ENCODE peak calls at places on chromosomes 7 and 10, in ten cellular contexts. J is body of pancreas, G is transverse colon, V is uterus, M is A549, A is IMR-90, O is spleen, S is heart left ventricle, K is suprapubic skin, H is GM12878. N is an unnamed sample. For H3K4me1, the result is how much of the 10 kb centered on the place peaks cover.

GRCh38 chr10:114925675-114926204 is 12.3 kb upstream of the TRUB1 start:
- DNase-seq in J (peak), G (no peak), V (no peak), M (no peak), A (peak), O (no peak), S (no peak), K (no peak), H (no peak), N (no peak)

GRCh38 chr10:72932259-72933015 is 22.2 kb downstream of the PLA2G12B start:
- DNase-seq in J (no peak), G (no peak), V (no peak), M (no peak), A (peak), O (no peak), S (no peak), K (no peak), H (no peak), N (no peak)

GRCh38 chr7:157302314-157302711 is 34.5 kb upstream of the DNAJB6 start:
- DNase-seq in J (peak), G (peak), V (no peak), M (peak), A (peak), O (peak), S (peak), K (no peak), H (peak), N (no peak)

GRCh38 chr10:9238041-9238440 is 1183.6 kb downstream of the GATA3 start:
- DNase-seq in J (no peak), G (no peak), V (no peak), M (no peak), A (no peak), O (no peak), S (no peak), K (no peak), H (no peak), N (no peak)

GRCh38 chr10:80414126-80414898 is 6.0 kb downstream of the PRXL2A start:
- DNase-seq in J (no peak), G (peak), V (no peak), M (no peak), A (peak), O (no peak), S (no peak), K (no peak), H (no peak), N (no peak)

GRCh38 chr7:37534893-37535610 is 86.4 kb upstream of the ELMO1 start:
- DNase-seq in J (no peak), G (no peak), V (no peak), M (no peak), A (no peak), O (no peak), S (no peak), K (no peak), H (no peak), N (no peak)

GRCh38 chr7:33853361-33854062 is 51.8 kb upstream of the BMPER start:
- DNase-seq in J (no peak), G (no peak), V (no peak), M (no peak), A (peak), O (no peak), S (no peak), K (no peak), H (no peak), N (no peak)

GRCh38 chr10:67606572-67606971 is 89.4 kb downstream of the CTNNA3 start:
- DNase-seq in J (no peak), G (no peak), V (no peak), M (peak), A (peak), O (no peak), S (no peak), K (no peak), H (no peak), N (no peak)

GRCh38 chr10:124059552-124059951 is 33.8 kb downstream of the CHST15 start:
- DNase-seq in J (no peak), G (no peak), V (no peak), M (no peak), A (no peak), O (no peak), S (no peak), K (no peak), H (no peak), N (no peak)

GRCh38 chr7:12357508-12357907 is 46.2 kb downstream of the VWDE start:
- DNase-seq in J (no peak), G (no peak), V (no peak), M (no peak), A (no peak), O (no peak), S (no peak), K (no peak), H (no peak), N (no peak)

GRCh38 chr10:91891285-91892001 is 17.8 kb downstream of the FGFBP3 start:
- DNase-seq in J (no peak), G (no peak), V (no peak), M (peak), A (peak), O (no peak), S (no peak), K (no peak), H (no peak), N (no peak)

GRCh38 chr7:98921608-98922372 is 43.5 kb downstream of the TRRAP start:
- DNase-seq in J (no peak), G (no peak), V (no peak), M (peak), A (no peak), O (no peak), S (no peak), K (no peak), H (no peak), N (no peak)

GRCh38 chr10:98563811-98564210 is 117.1 kb upstream of the HPS1 start:
- DNase-seq in J (no peak), G (no peak), V (no peak), M (no peak), A (no peak), O (no peak), S (no peak), K (no peak), H (no peak), N (no peak)

GRCh38 chr10:78042058-78042751 is 8.5 kb downstream of the RPS24 start:
- DNase-seq in J (no peak), G (no peak), V (no peak), M (no peak), A (no peak), O (no peak), S (no peak), K (no peak), H (no peak), N (no peak)

GRCh38 chr10:78038105-78038504 is 4.4 kb downstream of the RPS24 start:
- DNase-seq in J (no peak), G (no peak), V (no peak), M (no peak), A (peak), O (no peak), S (no peak), K (no peak), H (no peak), N (no peak)

GRCh38 chr10:78041170-78042057 is 7.8 kb downstream of the RPS24 start:
- DNase-seq in J (no peak), G (no peak), V (no peak), M (no peak), A (no peak), O (no peak), S (no peak), K (no peak), H (no peak), N (no peak)

GRCh38 chr10:78038791-78039547 is 5.3 kb downstream of the RPS24 start:
- DNase-seq in J (no peak), G (no peak), V (no peak), M (no peak), A (no peak), O (no peak), S (no peak), K (no peak), H (no peak), N (no peak)

GRCh38 chr10:78039743-78040142 is 6.1 kb downstream of the RPS24 start:
- DNase-seq in J (no peak), G (no peak), V (no peak), M (no peak), A (no peak), O (no peak), S (no peak), K (no peak), H (no peak), N (no peak)
- H3K4me1 ChIP-seq in J (under half), G (under half), V (under half), M (half or more), A (under half), O (half or more), S (under half), K (under half), H (under half), N (under half)

DNA sequence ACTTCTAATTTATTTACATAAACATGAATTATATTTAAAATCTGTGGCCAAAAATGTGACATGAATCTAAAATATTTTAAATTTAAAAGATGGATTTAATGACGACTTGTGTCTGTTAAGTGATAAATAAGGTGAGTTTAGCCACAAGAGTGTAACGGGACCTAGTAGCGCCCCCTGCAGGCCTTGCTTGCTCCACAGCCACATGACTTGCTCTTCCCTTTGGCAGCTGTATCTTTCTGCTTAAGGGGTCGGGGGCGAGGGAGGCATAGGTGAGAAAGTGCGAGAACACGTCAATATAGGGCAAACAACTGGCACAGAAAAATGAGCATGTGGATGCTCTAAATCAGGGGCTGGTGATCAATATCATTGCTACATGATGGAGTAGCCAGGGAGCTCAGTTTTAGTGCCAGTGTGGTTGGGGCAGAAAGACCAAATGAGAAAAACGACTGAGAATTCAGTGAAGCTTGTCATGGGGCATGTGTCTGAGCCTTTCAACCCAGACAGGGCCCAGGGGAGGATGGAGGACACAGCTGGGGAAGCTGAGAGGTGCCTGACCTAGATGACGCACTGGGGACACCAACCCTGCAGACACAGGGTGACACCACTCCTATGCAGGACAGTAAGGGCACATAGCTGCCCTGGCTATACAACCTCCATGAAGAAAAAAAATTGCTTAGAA is 49.8 kb downstream of the PAXIP1 start:
- DNase-seq in J (peak), G (peak), V (peak), M (peak), A (peak), O (peak), S (no peak), K (no peak), H (no peak), N (peak)
- TF ChIP-seq CTCF in J (peak), G (peak), V (peak), M (peak), A (peak), O (peak), S (peak), K (peak), H (peak), N (no peak)

GRCh38 chr7:47255441-47255840 is 326.5 kb downstream of the TNS3 start:
- DNase-seq in J (no peak), G (no peak), V (no peak), M (no peak), A (peak), O (no peak), S (no peak), K (no peak), H (no peak), N (no peak)

GRCh38 chr7:47252706-47253105 is 329.2 kb downstream of the TNS3 start:
- DNase-seq in J (no peak), G (no peak), V (no peak), M (no peak), A (no peak), O (no peak), S (no peak), K (no peak), H (no peak), N (no peak)

GRCh38 chr7:47255007-47255406 is 326.9 kb downstream of the TNS3 start:
- DNase-seq in J (no peak), G (no peak), V (no peak), M (no peak), A (no peak), O (no peak), S (no peak), K (no peak), H (no peak), N (no peak)

GRCh38 chr7:47253650-47254080 is 328.2 kb downstream of the TNS3 start:
- DNase-seq in J (peak), G (peak), V (peak), M (peak), A (peak), O (no peak), S (peak), K (no peak), H (no peak), N (no peak)

GRCh38 chr7:47254081-47255006 is 327.6 kb downstream of the TNS3 start:
- DNase-seq in J (peak), G (peak), V (peak), M (peak), A (peak), O (peak), S (peak), K (peak), H (no peak), N (peak)
- TF ChIP-seq POLR2A in J (peak), G (peak), V (no peak), M (peak), A (no peak), O (no peak), S (peak), K (no peak), H (no peak), N (no peak)

DNA sequence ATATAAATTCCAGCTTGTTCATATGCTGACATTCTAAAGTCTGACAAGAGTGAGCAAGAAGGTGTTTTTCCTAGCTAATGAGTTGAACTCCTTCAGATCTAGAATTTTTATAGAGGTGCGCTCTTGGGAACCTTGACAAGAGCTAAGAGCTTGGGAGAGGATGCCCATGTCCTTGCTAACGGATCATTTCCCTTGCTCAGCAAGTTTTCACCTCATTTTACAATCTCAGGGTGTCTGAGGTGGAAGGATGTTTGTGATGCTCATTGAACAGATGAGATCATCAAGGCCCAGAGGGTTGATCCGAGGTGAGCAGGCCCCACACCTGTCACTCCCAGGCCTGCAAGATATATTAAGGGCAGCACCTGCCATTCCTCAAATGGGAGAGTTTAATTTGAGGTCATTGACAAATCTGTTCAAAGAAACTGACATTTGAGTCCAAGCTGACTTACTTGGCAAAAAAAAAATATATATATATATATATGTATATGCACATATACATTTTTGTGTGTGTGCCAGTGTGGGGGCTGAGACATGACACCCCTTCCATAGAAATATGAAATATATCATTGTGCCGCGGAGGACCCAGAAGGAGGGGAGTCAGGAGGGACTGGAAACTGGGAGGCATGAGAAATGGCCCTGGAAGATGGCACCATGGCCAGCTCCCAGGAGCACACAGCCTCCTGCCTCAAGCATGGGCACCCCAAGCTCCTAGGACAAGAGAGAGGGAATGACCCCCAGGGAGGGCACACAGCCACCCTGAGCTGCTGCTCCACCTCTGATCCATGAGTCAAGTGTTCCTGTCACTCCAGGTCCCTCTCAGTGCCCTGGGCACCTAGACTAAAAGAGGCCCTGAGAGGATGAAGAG is 17.3 kb upstream of the TMEM72 start:
- DNase-seq in J (no peak), G (no peak), V (no peak), M (no peak), A (no peak), O (no peak), S (no peak), K (no peak), H (no peak), N (no peak)
- H3K4me1 ChIP-seq in J (under half), G (under half), V (under half), M (under half), A (under half), O (under half), S (under half), K (under half), H (under half), N (under half)

DNA sequence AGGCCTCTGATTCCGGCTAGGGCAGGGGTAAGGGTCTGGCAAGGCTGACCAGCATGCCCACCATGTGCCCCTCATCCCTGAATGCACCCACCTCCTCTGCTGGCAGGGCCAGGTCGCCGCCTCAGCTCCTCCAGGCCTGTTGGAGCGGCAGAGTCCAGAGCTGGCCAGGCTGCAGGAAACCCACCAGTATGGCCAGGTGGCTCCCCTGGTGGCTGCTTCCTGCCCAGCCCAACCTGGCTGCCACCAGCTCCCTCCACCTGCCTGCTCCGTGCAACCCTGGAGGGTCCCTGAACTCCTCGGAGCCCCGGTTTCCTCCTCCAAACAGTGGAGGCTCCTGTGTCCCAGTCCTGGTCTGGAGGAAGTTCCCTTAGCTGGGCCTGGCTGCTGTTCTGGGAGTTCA is 39.6 kb downstream of the MICALL2 start:
- DNase-seq in J (no peak), G (no peak), V (no peak), M (no peak), A (no peak), O (peak), S (no peak), K (no peak), H (no peak), N (no peak)
- TF ChIP-seq CTCF in J (no peak), G (no peak), V (no peak), M (no peak), A (no peak), O (no peak), S (no peak), K (no peak), H (no peak), N (no peak)

GRCh38 chr10:110919349-110919931 is at the start of gene SHOC2:
- DNase-seq in J (peak), G (peak), V (peak), M (no peak), A (no peak), O (peak), S (peak), K (peak), H (no peak), N (no peak)
- TF ChIP-seq POLR2A in J (peak), G (peak), V (peak), M (peak), A (peak), O (no peak), S (peak), K (peak), H (peak), N (peak)

DNA sequence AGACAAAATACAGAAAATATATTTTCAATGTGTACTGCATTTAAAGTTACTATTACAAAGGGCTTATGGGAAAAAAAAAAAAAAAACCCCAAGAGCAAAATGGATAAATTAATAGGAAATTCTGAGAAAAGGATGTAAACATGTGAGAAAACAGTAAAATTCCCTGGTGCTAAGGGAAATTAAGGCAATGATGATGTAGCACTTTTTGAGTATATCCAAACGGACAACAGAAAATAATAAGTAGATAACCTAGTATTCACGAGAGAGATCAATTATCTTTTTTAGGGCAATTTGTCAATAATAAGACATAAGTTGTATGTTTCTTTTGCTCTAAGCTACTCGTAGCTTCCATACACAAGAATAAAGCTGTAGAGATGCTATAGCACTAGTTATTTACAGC is 80.2 kb downstream of the PARD3 start:
- DNase-seq in J (no peak), G (no peak), V (no peak), M (no peak), A (no peak), O (no peak), S (no peak), K (no peak), H (no peak), N (no peak)
- H3K4me1 ChIP-seq in J (under half), G (under half), V (under half), M (half or more), A (under half), O (under half), S (under half), K (under half), H (under half), N (under half)

DNA sequence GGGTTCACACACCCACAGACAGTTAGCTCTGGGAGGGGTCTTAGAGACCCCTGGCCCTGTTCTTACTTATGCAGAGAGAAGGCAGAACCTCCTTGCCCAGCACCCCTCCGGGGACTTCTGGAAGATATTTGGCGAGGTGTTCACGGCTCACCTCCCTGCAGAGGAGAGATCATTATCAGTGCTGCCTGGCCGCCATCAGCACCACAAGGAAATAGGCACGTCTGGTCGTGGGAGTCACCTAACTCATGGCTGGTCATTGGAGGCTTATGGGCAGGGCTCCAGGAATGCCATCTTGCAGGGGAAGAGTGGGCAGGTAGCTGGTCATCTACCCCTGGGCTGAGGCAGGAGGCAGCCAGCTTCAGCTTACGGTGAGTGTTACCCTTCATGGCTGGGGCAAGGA is 189.4 kb downstream of the RPS24 start:
- DNase-seq in J (no peak), G (no peak), V (no peak), M (no peak), A (no peak), O (peak), S (no peak), K (no peak), H (no peak), N (no peak)
- TF ChIP-seq CTCF in J (no peak), G (no peak), V (no peak), M (no peak), A (no peak), O (no peak), S (no peak), K (no peak), H (no peak), N (no peak)

GRCh38 chr7:123431075-123431614 is 103.2 kb downstream of the IQUB start:
- DNase-seq in J (no peak), G (no peak), V (no peak), M (no peak), A (no peak), O (no peak), S (no peak), K (no peak), H (no peak), N (no peak)
- TF ChIP-seq POLR2A in J (no peak), G (no peak), V (no peak), M (no peak), A (no peak), O (no peak), S (no peak), K (no peak), H (no peak), N (no peak)

N was measured in tibial nerve.